ENCODE peak calls at places on chromosome 15, in seven cellular contexts. R is nephron progenitor cell; Z is CD8-positive, alpha-beta T cell; K is endothelial cell of umbilical vein; M is AG10803; C is pulmonary artery endothelial cell; D is stimulated activated CD8-positive, alpha-beta memory T cell treated with anti-CD3 and anti-CD28 coated beads, Interleukin-2, amount 100 ng/mL, for 48 hours. J is an unnamed sample.

GRCh38 chr15:49235446-49236207 is 65.6 kb downstream of the GALK2 start:
- DNase-seq in R (peak), Z (peak), K (peak), M (peak), C (peak), D (peak), J (peak)

GRCh38 chr15:88896339-88897033 is 1.1 kb upstream of the HAPLN3 start:
- DNase-seq in R (peak), Z (no peak), K (peak), M (no peak), C (peak), D (no peak), J (no peak)

GRCh38 chr15:67761343-67761742 is 64.0 kb upstream of the SKOR1 start:
- DNase-seq in R (no peak), Z (no peak), K (no peak), M (no peak), C (no peak), D (no peak), J (no peak)

GRCh38 chr15:74062671-74063070 is 19.7 kb downstream of the GOLGA6A start:
- DNase-seq in R (no peak), Z (no peak), K (no peak), M (no peak), C (no peak), D (no peak), J (no peak)

GRCh38 chr15:38626443-38627050 is 61.9 kb upstream of the RASGRP1 start:
- DNase-seq in R (no peak), Z (no peak), K (no peak), M (no peak), C (no peak), D (no peak), J (no peak)

GRCh38 chr15:89776274-89777072 is at the start of gene MESP2:
- DNase-seq in R (peak), Z (no peak), K (peak), M (peak), C (no peak), D (peak), J (peak)

GRCh38 chr15:40054746-40055575 is 16.0 kb upstream of the SRP14 start:
- DNase-seq in R (peak), Z (no peak), K (no peak), M (peak), C (no peak), D (no peak), J (peak)

GRCh38 chr15:66454143-66454542 is 43.4 kb downstream of the SNAPC5 start:
- DNase-seq in R (no peak), Z (no peak), K (no peak), M (no peak), C (no peak), D (no peak), J (peak)

GRCh38 chr15:33201376-33202189 is 7.1 kb upstream of the FMN1 start:
- DNase-seq in R (peak), Z (no peak), K (peak), M (peak), C (no peak), D (peak), J (peak)

GRCh38 chr15:58165661-58166060 is 27.5 kb downstream of the AQP9 start:
- DNase-seq in R (no peak), Z (no peak), K (peak), M (no peak), C (no peak), D (no peak), J (peak)

GRCh38 chr15:99467861-99468460 is 97.8 kb upstream of the MEF2A start:
- DNase-seq in R (no peak), Z (no peak), K (no peak), M (no peak), C (no peak), D (no peak), J (peak)

GRCh38 chr15:27241942-27242341 is 271.0 kb downstream of the GABRG3 start:
- DNase-seq in R (no peak), Z (no peak), K (no peak), M (peak), C (no peak), D (no peak), J (no peak)

GRCh38 chr15:25089577-25089976 is 134.8 kb downstream of the SNRPN start:
- DNase-seq in R (no peak), Z (no peak), K (no peak), M (no peak), C (no peak), D (no peak), J (no peak)

GRCh38 chr15:65535192-65535591 is 4.9 kb downstream of the HACD3 start:
- DNase-seq in R (no peak), Z (no peak), K (no peak), M (no peak), C (no peak), D (no peak), J (no peak)

GRCh38 chr15:40984963-40985362 is 31.7 kb downstream of the CHAC1 start:
- DNase-seq in R (no peak), Z (no peak), K (no peak), M (peak), C (no peak), D (no peak), J (peak)